ENCODE peak calls at places on chromosomes 13 and 19, in seven cellular contexts. O, G, Z, V, X, C and A are unnamed samples.

GRCh38 chr19:45153339-45154063 is 7.3 kb downstream of the NKPD1 start:
- DNase-seq in O (peak), V (no peak), C (peak), Z (peak), X (no peak), G (no peak), A (no peak)

GRCh38 chr19:12090807-12091206 is 26.3 kb downstream of the ZNF844 start:
- DNase-seq in X (peak), G (no peak), O (peak), C (peak), Z (peak), V (peak), A (no peak)

GRCh38 chr13:45718063-45718462 is 15.9 kb downstream of the CBY2 start:
- DNase-seq in O (peak), Z (no peak), C (peak), V (peak), X (no peak), G (peak), A (no peak)

GRCh38 chr19:12261554-12261953 is 33.1 kb downstream of the ZNF44 start:
- DNase-seq in C (no peak), O (no peak), V (no peak), Z (no peak), X (no peak), G (no peak), A (no peak)

GRCh38 chr19:40542197-40542859 is 34.3 kb upstream of the SHKBP1 start:
- DNase-seq in C (no peak), V (no peak), X (no peak), Z (no peak), G (no peak), O (peak), A (no peak)

GRCh38 chr19:4896372-4896771 is 6.3 kb downstream of the ARRDC5 start:
- DNase-seq in V (no peak), C (no peak), X (no peak), Z (no peak), G (no peak), O (no peak), A (no peak)

GRCh38 chr19:1837222-1837565 is 11.1 kb downstream of the REXO1 start:
- DNase-seq in X (no peak), V (no peak), G (no peak), Z (no peak), O (peak), C (no peak), A (no peak)

GRCh38 chr13:91313103-91313502 is 34.4 kb upstream of the MIR17HG start:
- DNase-seq in Z (no peak), C (peak), O (peak), G (no peak), V (peak), X (no peak), A (peak)

GRCh38 chr13:79581870-79582315 is 100.9 kb downstream of the NDFIP2 start:
- DNase-seq in C (peak), Z (no peak), G (peak), O (no peak), V (no peak), X (no peak), A (no peak)

GRCh38 chr13:104491951-104492350 is 1425.7 kb upstream of the SLC10A2 start:
- DNase-seq in C (no peak), G (no peak), V (no peak), X (no peak), Z (no peak), O (no peak), A (no peak)

GRCh38 chr19:32748497-32748896 is 28.9 kb downstream of the TDRD12 start:
- DNase-seq in C (peak), Z (peak), X (no peak), V (peak), O (peak), G (no peak), A (no peak)

GRCh38 chr13:106348032-106348431 is 187.4 kb downstream of the EFNB2 start:
- DNase-seq in Z (no peak), C (no peak), X (no peak), G (peak), O (no peak), V (no peak), A (no peak)

GRCh38 chr13:55538424-55538823 is 1602.3 kb upstream of the PRR20A start:
- DNase-seq in X (no peak), V (no peak), C (no peak), G (no peak), O (no peak), Z (no peak), A (no peak)

GRCh38 chr19:43688059-43688763 is 18.2 kb upstream of the PLAUR start:
- DNase-seq in V (no peak), Z (no peak), G (no peak), X (no peak), C (no peak), O (no peak), A (no peak)

GRCh38 chr19:2325261-2326046 is 2.9 kb downstream of the LSM7 start:
- DNase-seq in O (no peak), Z (no peak), X (no peak), G (no peak), V (no peak), C (no peak), A (no peak)

GRCh38 chr13:95451656-95452055 is 100.9 kb upstream of the CLDN10 start:
- DNase-seq in V (no peak), G (no peak), C (no peak), Z (no peak), O (no peak), X (no peak), A (no peak)

GRCh38 chr19:49859838-49860715 is 7.3 kb downstream of the PNKP start:
- DNase-seq in Z (no peak), C (no peak), O (no peak), V (no peak), X (no peak), G (no peak), A (no peak)

GRCh38 chr19:44757057-44757734 is 8.7 kb downstream of the BCL3 start:
- DNase-seq in G (no peak), C (no peak), V (no peak), Z (peak), O (peak), X (no peak), A (no peak)

GRCh38 chr19:19643158-19644053 is at the start of gene GMIP:
- DNase-seq in V (peak), X (no peak), O (peak), G (peak), Z (peak), C (peak), A (peak)

GRCh38 chr13:37127706-37128241 is 22.3 kb upstream of the CSNK1A1L start:
- DNase-seq in G (no peak), Z (no peak), V (no peak), X (no peak), O (no peak), C (no peak), A (no peak)

GRCh38 chr13:66212511-66212910 is 1017.6 kb downstream of the PCDH9 start:
- DNase-seq in X (no peak), V (no peak), G (no peak), O (no peak), Z (no peak), C (no peak), A (no peak)

GRCh38 chr13:108176685-108177274 is 38.6 kb downstream of the LIG4 start:
- DNase-seq in O (peak), C (peak), G (peak), X (no peak), Z (peak), V (peak), A (peak)

GRCh38 chr13:112693831-112694497 is 4.1 kb downstream of the ATP11A start:
- DNase-seq in C (no peak), Z (no peak), X (no peak), G (no peak), O (no peak), V (no peak), A (no peak)

GRCh38 chr19:19434483-19435045 is 29.1 kb downstream of the GATAD2A start:
- DNase-seq in Z (no peak), X (no peak), C (no peak), G (no peak), O (no peak), V (no peak), A (no peak)

GRCh38 chr13:43470610-43471009 is 316.2 kb downstream of the ENOX1 start:
- DNase-seq in V (no peak), C (no peak), Z (no peak), G (no peak), X (no peak), O (no peak), A (no peak)

GRCh38 chr19:38506723-38507550 is 73.4 kb downstream of the RYR1 start:
- DNase-seq in G (peak), Z (peak), O (peak), X (peak), V (peak), C (peak), A (peak)

GRCh38 chr13:76685938-76686337 is 200.3 kb downstream of the KCTD12 start:
- DNase-seq in G (no peak), O (no peak), C (no peak), V (no peak), Z (no peak), X (no peak), A (no peak)

GRCh38 chr13:105735269-105735668 is 800.2 kb downstream of the EFNB2 start:
- DNase-seq in G (no peak), Z (no peak), V (no peak), O (no peak), X (no peak), C (no peak), A (no peak)

GRCh38 chr19:29288276-29288675 is 75.3 kb upstream of the UQCRFS1 start:
- DNase-seq in O (no peak), G (no peak), C (no peak), X (no peak), Z (no peak), V (no peak), A (no peak)

GRCh38 chr19:9323557-9323918 is 441 bp upstream of the ZNF559 start:
- DNase-seq in C (peak), V (peak), O (peak), X (peak), Z (no peak), G (peak), A (peak)

GRCh38 chr19:45130888-45131615 is 29.7 kb downstream of the NKPD1 start:
- DNase-seq in G (peak), O (no peak), V (peak), C (no peak), Z (no peak), X (no peak), A (no peak)

GRCh38 chr19:24073807-24074206 is 13.2 kb upstream of the ZNF254 start:
- DNase-seq in V (no peak), C (no peak), Z (no peak), O (no peak), G (no peak), X (no peak), A (no peak)

GRCh38 chr13:99062593-99062992 is 84.7 kb upstream of the DOCK9 start:
- DNase-seq in Z (no peak), G (no peak), V (no peak), C (no peak), O (no peak), X (no peak), A (no peak)

GRCh38 chr19:13117176-13117771 is 734 bp upstream of the TRMT1 start:
- DNase-seq in V (no peak), X (no peak), Z (no peak), C (no peak), G (peak), O (no peak), A (no peak)

GRCh38 chr19:28170066-28170465 is 1042.9 kb downstream of the UQCRFS1 start:
- DNase-seq in Z (no peak), O (no peak), C (no peak), G (no peak), X (no peak), V (no peak), A (no peak)

GRCh38 chr19:54040003-54040402 is 23.7 kb downstream of the VSTM1 start:
- DNase-seq in V (no peak), O (no peak), C (no peak), G (no peak), X (no peak), Z (no peak), A (no peak)

GRCh38 chr19:54047626-54048025 is 16.1 kb downstream of the VSTM1 start:
- DNase-seq in Z (no peak), X (no peak), G (no peak), O (no peak), V (no peak), C (no peak), A (no peak)

GRCh38 chr19:54041969-54042606 is 21.6 kb downstream of the VSTM1 start:
- DNase-seq in X (no peak), C (no peak), V (no peak), O (no peak), G (no peak), Z (no peak), A (no peak)

GRCh38 chr19:54045771-54046170 is 17.9 kb downstream of the VSTM1 start:
- DNase-seq in V (no peak), O (no peak), Z (no peak), G (no peak), C (no peak), X (no peak), A (no peak)

GRCh38 chr19:54042989-54043388 is 20.7 kb downstream of the VSTM1 start:
- DNase-seq in V (no peak), X (no peak), C (no peak), Z (no peak), O (no peak), G (no peak), A (no peak)
- TF ChIP-seq JUND in V (no peak), X (no peak), C (no peak), Z (no peak), O (no peak), G (no peak), A (no peak)

DNA sequence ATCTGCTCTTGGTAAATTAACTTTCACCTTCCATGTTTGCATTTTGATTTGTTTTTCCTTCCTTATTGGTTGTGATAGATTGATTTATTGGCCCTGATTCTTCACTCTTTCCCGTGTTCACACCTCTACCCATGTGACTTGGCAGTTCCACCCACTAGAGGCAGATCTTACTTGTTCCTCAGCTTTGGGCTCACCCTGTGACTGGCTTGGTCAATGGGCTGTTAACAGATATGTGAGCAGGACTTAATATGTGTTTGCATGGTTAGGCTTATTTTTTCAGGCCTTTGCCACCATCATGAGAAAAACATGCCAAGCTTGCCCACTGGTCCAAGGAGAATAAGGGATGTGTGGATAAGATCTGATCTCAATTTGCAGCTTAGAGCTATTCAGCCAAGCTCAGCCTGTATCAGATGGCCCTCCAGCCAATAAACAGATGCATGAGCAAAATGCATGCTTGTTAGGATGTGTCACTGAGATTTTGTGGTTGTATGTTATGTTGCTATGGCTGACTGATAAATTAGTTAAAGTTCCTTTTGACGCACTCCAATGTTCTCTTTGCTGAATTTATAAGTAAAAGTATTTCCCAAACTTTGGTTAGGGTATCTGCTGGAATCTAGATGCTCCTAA is 48.0 kb downstream of the RGCC start:
- DNase-seq in Z (no peak), O (no peak), V (no peak), G (no peak), X (no peak), C (no peak), A (peak)
- TF ChIP-seq JUND in Z (no peak), O (no peak), V (no peak), G (no peak), X (no peak), C (no peak), A (no peak)

GRCh38 chr19:42080764-42081375 is 4.9 kb downstream of the ZNF574 start:
- DNase-seq in Z (no peak), V (no peak), C (no peak), G (no peak), X (no peak), O (no peak), A (no peak)

GRCh38 chr19:42079886-42080763 is 4.2 kb downstream of the ZNF574 start:
- DNase-seq in O (no peak), Z (no peak), V (no peak), C (no peak), G (no peak), X (no peak), A (no peak)

GRCh38 chr19:42079276-42079669 is 3.3 kb downstream of the ZNF574 start:
- DNase-seq in V (no peak), G (no peak), Z (no peak), O (no peak), C (no peak), X (no peak), A (no peak)

GRCh38 chr19:42083537-42083936 is 7.6 kb downstream of the ZNF574 start:
- DNase-seq in X (no peak), V (no peak), O (no peak), C (no peak), G (no peak), Z (no peak), A (no peak)

DNA sequence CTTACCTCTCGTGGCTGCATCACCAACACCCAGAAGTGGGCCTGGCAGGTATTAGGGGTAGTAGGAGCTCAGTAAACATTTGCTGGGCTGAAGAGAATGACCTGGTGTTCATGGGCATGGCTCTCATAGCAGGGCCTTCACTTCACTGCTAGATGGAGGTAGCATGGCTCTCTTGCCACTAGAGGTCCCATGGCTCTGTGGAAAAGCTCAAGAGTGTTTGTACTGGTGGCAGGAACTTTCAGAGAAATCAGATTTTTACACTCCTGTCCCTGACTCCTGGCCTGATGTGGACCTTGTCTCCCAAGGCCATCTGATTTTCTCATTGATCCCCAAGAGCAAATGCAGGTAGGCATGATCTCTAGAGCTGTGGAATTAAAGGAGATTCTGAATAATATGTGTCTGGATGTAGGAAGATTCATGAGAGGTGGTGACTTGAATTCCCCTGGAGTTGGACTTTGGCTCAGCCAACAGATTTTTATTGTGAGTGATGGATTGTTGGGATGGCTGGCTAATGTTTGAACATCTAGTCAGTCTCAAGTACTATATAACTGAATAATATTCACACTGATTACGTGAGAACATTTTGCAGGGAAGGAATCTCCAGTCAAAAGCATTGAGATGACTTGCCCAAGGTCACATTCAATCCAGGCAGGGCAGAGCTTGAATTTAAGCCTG is 5.8 kb downstream of the ZNF574 start:
- DNase-seq in X (no peak), O (peak), V (peak), C (peak), G (no peak), Z (no peak), A (peak)
- TF ChIP-seq JUND in X (no peak), O (no peak), V (no peak), C (no peak), G (no peak), Z (no peak), A (no peak)

DNA sequence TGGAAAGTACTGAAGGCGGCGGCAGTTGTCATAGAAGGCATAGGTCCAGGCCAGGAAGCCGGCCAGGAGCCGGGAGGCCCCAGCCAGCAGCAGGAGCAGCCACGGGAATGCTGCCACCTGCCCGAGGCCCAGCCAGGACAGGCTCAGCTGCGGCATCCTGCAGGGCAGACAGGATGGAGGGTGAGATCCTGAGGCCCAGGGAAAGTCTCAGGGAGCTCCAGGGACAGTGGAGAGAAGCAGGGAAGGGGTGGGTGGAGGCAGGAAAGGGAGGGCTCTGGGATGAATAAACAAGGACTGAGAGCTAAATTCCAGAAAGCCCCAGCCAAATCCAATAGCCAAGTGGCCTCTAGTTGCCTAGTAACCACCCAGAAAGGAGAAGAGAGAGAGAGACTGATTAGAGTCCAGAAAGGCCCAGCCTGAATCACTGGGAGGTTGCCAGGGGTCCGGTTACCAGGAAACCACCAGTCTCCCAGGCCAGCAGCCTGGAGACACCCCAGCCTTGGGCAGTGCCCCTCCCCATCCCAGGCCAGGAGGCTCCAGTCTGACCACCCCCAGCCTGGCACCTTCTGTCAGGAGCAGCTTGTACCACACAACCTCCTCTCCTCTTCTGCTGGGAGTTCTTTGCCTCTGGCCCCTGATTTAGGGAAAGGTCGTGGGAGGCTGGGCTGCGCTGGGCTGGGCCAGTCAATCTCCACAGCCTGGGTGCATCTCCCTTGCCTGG is 7.5 kb upstream of the OR10H5 start:
- DNase-seq in Z (no peak), V (peak), C (no peak), G (no peak), O (no peak), X (no peak), A (no peak)
- TF ChIP-seq JUND in Z (no peak), V (no peak), C (no peak), G (no peak), O (no peak), X (no peak), A (no peak)